ENCODE peak calls at places on chromosomes 3 and 15, in six cellular contexts. One of them, this sample, is unnamed.

GRCh38 chr3:115423170-115423569 is 200.1 kb upstream of the GAP43 start:
- DNase-seq in HL-60: peak
- DNase-seq in HepG2: no peak
- DNase-seq in HCT116: no peak
- DNase-seq in endothelial cell of umbilical vein: no peak
- DNase-seq in stomach: no peak
- DNase-seq in this sample: no peak

GRCh38 chr3:72665701-72666443 is 182.4 kb downstream of the SHQ1 start:
- DNase-seq in HCT116: no peak
- DNase-seq in HepG2: no peak
- DNase-seq in HL-60: no peak
- DNase-seq in stomach: peak
- DNase-seq in endothelial cell of umbilical vein: peak
- DNase-seq in this sample: peak

GRCh38 chr3:116259984-116260383 is 185.3 kb downstream of the LSAMP start:
- DNase-seq in HCT116: no peak
- DNase-seq in HepG2: no peak
- DNase-seq in endothelial cell of umbilical vein: no peak
- DNase-seq in stomach: no peak
- DNase-seq in HL-60: no peak
- DNase-seq in this sample: no peak

GRCh38 chr15:62394079-62394478 is 229.0 kb upstream of the C2CD4B start:
- DNase-seq in HepG2: no peak
- DNase-seq in endothelial cell of umbilical vein: no peak
- DNase-seq in stomach: no peak
- DNase-seq in HCT116: no peak
- DNase-seq in HL-60: no peak
- DNase-seq in this sample: no peak

GRCh38 chr3:113867506-113867905 is 28.9 kb downstream of the GRAMD1C start:
- DNase-seq in HL-60: no peak
- DNase-seq in HCT116: peak
- DNase-seq in HepG2: no peak
- DNase-seq in endothelial cell of umbilical vein: no peak
- DNase-seq in stomach: no peak
- DNase-seq in this sample: no peak

GRCh38 chr3:158747417-158747816 is 15.2 kb upstream of the RARRES1 start:
- DNase-seq in HCT116: no peak
- DNase-seq in endothelial cell of umbilical vein: no peak
- DNase-seq in HepG2: no peak
- DNase-seq in stomach: no peak
- DNase-seq in HL-60: no peak
- DNase-seq in this sample: no peak

GRCh38 chr15:82294061-82294690 is 31.6 kb downstream of the SAXO2 start:
- DNase-seq in endothelial cell of umbilical vein: no peak
- DNase-seq in HepG2: no peak
- DNase-seq in stomach: no peak
- DNase-seq in HCT116: no peak
- DNase-seq in HL-60: no peak
- DNase-seq in this sample: no peak

GRCh38 chr3:177443469-177443868 is 246.2 kb upstream of the TBL1XR1 start:
- DNase-seq in endothelial cell of umbilical vein: peak
- DNase-seq in HepG2: peak
- DNase-seq in stomach: no peak
- DNase-seq in HCT116: peak
- DNase-seq in HL-60: no peak
- DNase-seq in this sample: no peak

GRCh38 chr3:40237892-40238571 is 71.5 kb upstream of the EIF1B start:
- DNase-seq in HCT116: no peak
- DNase-seq in HL-60: no peak
- DNase-seq in HepG2: no peak
- DNase-seq in endothelial cell of umbilical vein: no peak
- DNase-seq in stomach: no peak
- DNase-seq in this sample: no peak

GRCh38 chr3:30315452-30315851 is 290.9 kb upstream of the TGFBR2 start:
- DNase-seq in HepG2: no peak
- DNase-seq in stomach: no peak
- DNase-seq in HCT116: no peak
- DNase-seq in HL-60: no peak
- DNase-seq in endothelial cell of umbilical vein: no peak
- DNase-seq in this sample: no peak

GRCh38 chr15:61118885-61119284 is 110.2 kb downstream of the RORA start:
- DNase-seq in endothelial cell of umbilical vein: no peak
- DNase-seq in HepG2: no peak
- DNase-seq in HCT116: no peak
- DNase-seq in stomach: no peak
- DNase-seq in HL-60: no peak
- DNase-seq in this sample: no peak

GRCh38 chr3:177451940-177452484 is 254.7 kb upstream of the TBL1XR1 start:
- DNase-seq in endothelial cell of umbilical vein: peak
- DNase-seq in HCT116: no peak
- DNase-seq in HL-60: no peak
- DNase-seq in stomach: no peak
- DNase-seq in HepG2: peak
- DNase-seq in this sample: no peak

GRCh38 chr15:39079296-39079834 is 501.5 kb upstream of the THBS1 start:
- DNase-seq in stomach: no peak
- DNase-seq in HCT116: no peak
- DNase-seq in HepG2: no peak
- DNase-seq in endothelial cell of umbilical vein: peak
- DNase-seq in HL-60: no peak
- DNase-seq in this sample: no peak

GRCh38 chr3:128572644-128573105 is 77.9 kb downstream of the RPN1 start:
- DNase-seq in endothelial cell of umbilical vein: no peak
- DNase-seq in HepG2: peak
- DNase-seq in HL-60: no peak
- DNase-seq in HCT116: peak
- DNase-seq in stomach: no peak
- DNase-seq in this sample: no peak

GRCh38 chr15:71052356-71052755 is 62.9 kb upstream of the THSD4 start:
- DNase-seq in HCT116: no peak
- DNase-seq in HepG2: no peak
- DNase-seq in endothelial cell of umbilical vein: no peak
- DNase-seq in stomach: no peak
- DNase-seq in HL-60: no peak
- DNase-seq in this sample: no peak

GRCh38 chr3:159039286-159039685 is 237.4 kb downstream of the MFSD1 start:
- DNase-seq in HCT116: no peak
- DNase-seq in endothelial cell of umbilical vein: no peak
- DNase-seq in HL-60: no peak
- DNase-seq in HepG2: no peak
- DNase-seq in stomach: no peak
- DNase-seq in this sample: no peak

GRCh38 chr3:10178892-10179291 is 14.2 kb downstream of the IRAK2 start:
- DNase-seq in HL-60: no peak
- DNase-seq in endothelial cell of umbilical vein: no peak
- DNase-seq in stomach: no peak
- DNase-seq in HCT116: no peak
- DNase-seq in HepG2: no peak
- DNase-seq in this sample: no peak

GRCh38 chr15:40567111-40567510 is 2.0 kb upstream of the RPUSD2 start:
- DNase-seq in stomach: no peak
- DNase-seq in HepG2: peak
- DNase-seq in HCT116: peak
- DNase-seq in endothelial cell of umbilical vein: peak
- DNase-seq in HL-60: peak
- DNase-seq in this sample: no peak

GRCh38 chr3:107966261-107966660 is 124.6 kb downstream of the CD47 start:
- DNase-seq in HCT116: no peak
- DNase-seq in HL-60: no peak
- DNase-seq in stomach: no peak
- DNase-seq in endothelial cell of umbilical vein: no peak
- DNase-seq in HepG2: no peak
- DNase-seq in this sample: no peak

GRCh38 chr15:79919749-79920511 is 23.1 kb upstream of the MTHFS start:
- DNase-seq in HepG2: no peak
- DNase-seq in stomach: no peak
- DNase-seq in HL-60: no peak
- DNase-seq in HCT116: no peak
- DNase-seq in endothelial cell of umbilical vein: no peak
- DNase-seq in this sample: no peak

GRCh38 chr3:81998139-81998755 is 236.8 kb upstream of the GBE1 start:
- DNase-seq in endothelial cell of umbilical vein: peak
- DNase-seq in stomach: no peak
- DNase-seq in HepG2: no peak
- DNase-seq in HCT116: no peak
- DNase-seq in HL-60: no peak
- DNase-seq in this sample: no peak

GRCh38 chr3:55000546-55000945 is 72.7 kb upstream of the LRTM1 start:
- DNase-seq in HCT116: no peak
- DNase-seq in HepG2: no peak
- DNase-seq in endothelial cell of umbilical vein: no peak
- DNase-seq in stomach: no peak
- DNase-seq in HL-60: no peak
- DNase-seq in this sample: no peak

GRCh38 chr15:101050647-101051290 is 131.6 kb downstream of the LRRK1 start:
- DNase-seq in HL-60: no peak
- DNase-seq in HepG2: no peak
- DNase-seq in stomach: peak
- DNase-seq in HCT116: no peak
- DNase-seq in endothelial cell of umbilical vein: no peak
- DNase-seq in this sample: peak

GRCh38 chr3:105827959-105828358 is 40.9 kb downstream of the CBLB start:
- DNase-seq in stomach: no peak
- DNase-seq in HCT116: peak
- DNase-seq in HepG2: peak
- DNase-seq in HL-60: no peak
- DNase-seq in endothelial cell of umbilical vein: peak
- DNase-seq in this sample: no peak

GRCh38 chr3:152269423-152270144 is 855 bp downstream of the MBNL1 start:
- DNase-seq in stomach: peak
- DNase-seq in HL-60: peak
- DNase-seq in HepG2: peak
- DNase-seq in endothelial cell of umbilical vein: peak
- DNase-seq in HCT116: no peak
- DNase-seq in this sample: peak

GRCh38 chr15:79896131-79896633 is 632 bp downstream of the MTHFS start:
- DNase-seq in endothelial cell of umbilical vein: no peak
- DNase-seq in stomach: no peak
- DNase-seq in HepG2: peak
- DNase-seq in HCT116: no peak
- DNase-seq in HL-60: no peak
- DNase-seq in this sample: no peak

GRCh38 chr3:61848885-61849284 is 287.5 kb downstream of the PTPRG start:
- DNase-seq in HL-60: no peak
- DNase-seq in HCT116: no peak
- DNase-seq in HepG2: no peak
- DNase-seq in endothelial cell of umbilical vein: peak
- DNase-seq in stomach: no peak
- DNase-seq in this sample: no peak

GRCh38 chr3:172132159-172132586 is 92.8 kb downstream of the FNDC3B start:
- DNase-seq in HL-60: no peak
- DNase-seq in stomach: no peak
- DNase-seq in HCT116: no peak
- DNase-seq in endothelial cell of umbilical vein: no peak
- DNase-seq in HepG2: no peak
- DNase-seq in this sample: no peak

GRCh38 chr15:69861331-69862171 is 236.2 kb downstream of the TLE3 start:
- DNase-seq in stomach: no peak
- DNase-seq in endothelial cell of umbilical vein: no peak
- DNase-seq in HCT116: no peak
- DNase-seq in HL-60: no peak
- DNase-seq in HepG2: no peak
- DNase-seq in this sample: peak

GRCh38 chr3:156808025-156808424 is 18.1 kb upstream of the LEKR1 start:
- DNase-seq in HepG2: no peak
- DNase-seq in endothelial cell of umbilical vein: no peak
- DNase-seq in stomach: no peak
- DNase-seq in HCT116: no peak
- DNase-seq in HL-60: no peak
- DNase-seq in this sample: no peak

GRCh38 chr3:142354076-142354475 is 93.8 kb downstream of the XRN1 start:
- DNase-seq in endothelial cell of umbilical vein: no peak
- DNase-seq in stomach: no peak
- DNase-seq in HL-60: no peak
- DNase-seq in HCT116: no peak
- DNase-seq in HepG2: no peak
- DNase-seq in this sample: no peak

GRCh38 chr15:89777821-89778380 is 1.8 kb downstream of the MESP2 start:
- DNase-seq in HepG2: no peak
- DNase-seq in HCT116: no peak
- DNase-seq in HL-60: no peak
- DNase-seq in endothelial cell of umbilical vein: no peak
- DNase-seq in stomach: no peak
- DNase-seq in this sample: peak

GRCh38 chr15:89776274-89777072 is at the start of gene MESP2:
- DNase-seq in stomach: peak
- DNase-seq in HepG2: peak
- DNase-seq in HCT116: peak
- DNase-seq in endothelial cell of umbilical vein: peak
- DNase-seq in HL-60: peak
- DNase-seq in this sample: peak

GRCh38 chr15:89777073-89777820 is 1.1 kb downstream of the MESP2 start:
- DNase-seq in HepG2: no peak
- DNase-seq in HCT116: no peak
- DNase-seq in HL-60: no peak
- DNase-seq in endothelial cell of umbilical vein: no peak
- DNase-seq in stomach: no peak
- DNase-seq in this sample: peak

GRCh38 chr15:89774492-89774891 is 1.6 kb upstream of the MESP2 start:
- DNase-seq in HepG2: no peak
- DNase-seq in HL-60: no peak
- DNase-seq in HCT116: no peak
- DNase-seq in stomach: no peak
- DNase-seq in endothelial cell of umbilical vein: no peak
- DNase-seq in this sample: peak

GRCh38 chr15:89775815-89776214 is 317 bp upstream of the MESP2 start:
- DNase-seq in HCT116: no peak
- DNase-seq in endothelial cell of umbilical vein: no peak
- DNase-seq in stomach: no peak
- DNase-seq in HL-60: no peak
- DNase-seq in HepG2: no peak
- DNase-seq in this sample: peak
- H3K4me3 ChIP-seq in HCT116: no peak
- H3K4me3 ChIP-seq in endothelial cell of umbilical vein: no peak
- H3K4me3 ChIP-seq in stomach: peak
- H3K4me3 ChIP-seq in HL-60: no peak
- H3K4me3 ChIP-seq in HepG2: no peak
- H3K4me3 ChIP-seq in this sample: no peak

GRCh38 chr15:74541494-74542191 is 623 bp downstream of the ARID3B start:
- DNase-seq in stomach: peak
- DNase-seq in endothelial cell of umbilical vein: peak
- DNase-seq in HepG2: peak
- DNase-seq in HL-60: peak
- DNase-seq in HCT116: no peak
- DNase-seq in this sample: no peak
- TF ChIP-seq POLR2AphosphoS5 in stomach: peak
- TF ChIP-seq POLR2AphosphoS5 in endothelial cell of umbilical vein: no peak
- TF ChIP-seq POLR2AphosphoS5 in HepG2: no peak
- TF ChIP-seq POLR2AphosphoS5 in HL-60: no peak
- TF ChIP-seq POLR2AphosphoS5 in HCT116: no peak
- TF ChIP-seq POLR2AphosphoS5 in this sample: no peak

GRCh38 chr3:69121950-69122349 is 445 bp downstream of the LMOD3 start:
- DNase-seq in endothelial cell of umbilical vein: peak
- DNase-seq in HL-60: peak
- DNase-seq in stomach: no peak
- DNase-seq in HCT116: no peak
- DNase-seq in HepG2: no peak
- DNase-seq in this sample: no peak
- H3K4me3 ChIP-seq in endothelial cell of umbilical vein: no peak
- H3K4me3 ChIP-seq in HL-60: no peak
- H3K4me3 ChIP-seq in stomach: no peak
- H3K4me3 ChIP-seq in HCT116: no peak
- H3K4me3 ChIP-seq in HepG2: no peak
- H3K4me3 ChIP-seq in this sample: no peak

GRCh38 chr3:20073068-20073467 is 32.8 kb downstream of the KAT2B start:
- DNase-seq in endothelial cell of umbilical vein: no peak
- DNase-seq in HL-60: no peak
- DNase-seq in stomach: no peak
- DNase-seq in HCT116: no peak
- DNase-seq in HepG2: no peak
- DNase-seq in this sample: no peak
- TF ChIP-seq POLR2AphosphoS5 in endothelial cell of umbilical vein: no peak
- TF ChIP-seq POLR2AphosphoS5 in HL-60: no peak
- TF ChIP-seq POLR2AphosphoS5 in stomach: no peak
- TF ChIP-seq POLR2AphosphoS5 in HCT116: no peak
- TF ChIP-seq POLR2AphosphoS5 in HepG2: no peak
- TF ChIP-seq POLR2AphosphoS5 in this sample: no peak

This sample was measured in spleen.